ENCODE peak calls at places on chromosomes 3 and 15, in four cellular contexts. One of them, this sample, is unnamed. For H3K4me1, the result is how much of the 10 kb centered on the place peaks cover.

GRCh38 chr15:95097366-95097765 is 866.0 kb downstream of the MCTP2 start:
- DNase-seq in spleen: no peak
- DNase-seq in transverse colon: no peak
- DNase-seq in endothelial cell of umbilical vein: no peak
- DNase-seq in this sample: no peak

GRCh38 chr3:149010504-149010951 is 19.2 kb downstream of the GYG1 start:
- DNase-seq in transverse colon: no peak
- DNase-seq in spleen: no peak
- DNase-seq in endothelial cell of umbilical vein: no peak
- DNase-seq in this sample: no peak

GRCh38 chr3:7788881-7789280 is 712.7 kb upstream of the LMCD1 start:
- DNase-seq in transverse colon: no peak
- DNase-seq in endothelial cell of umbilical vein: peak
- DNase-seq in spleen: no peak
- DNase-seq in this sample: no peak

GRCh38 chr3:181362378-181362777 is 349.3 kb upstream of the SOX2 start:
- DNase-seq in spleen: no peak
- DNase-seq in transverse colon: no peak
- DNase-seq in endothelial cell of umbilical vein: no peak
- DNase-seq in this sample: no peak

GRCh38 chr3:27596334-27596841 is 112.2 kb upstream of the SLC4A7 start:
- DNase-seq in transverse colon: no peak
- DNase-seq in endothelial cell of umbilical vein: peak
- DNase-seq in spleen: no peak
- DNase-seq in this sample: no peak

GRCh38 chr15:75945953-75946352 is 42.3 kb downstream of the FBXO22 start:
- DNase-seq in transverse colon: no peak
- DNase-seq in spleen: no peak
- DNase-seq in endothelial cell of umbilical vein: no peak
- DNase-seq in this sample: no peak

GRCh38 chr15:48941913-48942312 is 21.8 kb downstream of the SHC4 start:
- DNase-seq in transverse colon: no peak
- DNase-seq in spleen: no peak
- DNase-seq in endothelial cell of umbilical vein: no peak
- DNase-seq in this sample: no peak

GRCh38 chr3:16516695-16517481 is 3.4 kb upstream of the RFTN1 start:
- DNase-seq in endothelial cell of umbilical vein: peak
- DNase-seq in spleen: peak
- DNase-seq in transverse colon: no peak
- DNase-seq in this sample: no peak

GRCh38 chr3:143090486-143090885 is 29.1 kb upstream of the CHST2 start:
- DNase-seq in endothelial cell of umbilical vein: no peak
- DNase-seq in spleen: no peak
- DNase-seq in transverse colon: no peak
- DNase-seq in this sample: peak

GRCh38 chr15:64444836-64445235 is 15.5 kb upstream of the ZNF609 start:
- DNase-seq in transverse colon: no peak
- DNase-seq in spleen: no peak
- DNase-seq in endothelial cell of umbilical vein: no peak
- DNase-seq in this sample: no peak

GRCh38 chr15:87747106-87747505 is 509.4 kb downstream of the NTRK3 start:
- DNase-seq in endothelial cell of umbilical vein: no peak
- DNase-seq in transverse colon: no peak
- DNase-seq in spleen: peak
- DNase-seq in this sample: no peak

GRCh38 chr3:18445421-18446066 is 20.4 kb upstream of the SATB1 start:
- DNase-seq in transverse colon: peak
- DNase-seq in spleen: peak
- DNase-seq in endothelial cell of umbilical vein: no peak
- DNase-seq in this sample: peak

GRCh38 chr15:65638681-65639089 is 16.9 kb downstream of the SLC24A1 start:
- DNase-seq in transverse colon: no peak
- DNase-seq in endothelial cell of umbilical vein: peak
- DNase-seq in spleen: no peak
- DNase-seq in this sample: peak

GRCh38 chr3:108605491-108605890 is 16.0 kb downstream of the DZIP3 start:
- DNase-seq in spleen: no peak
- DNase-seq in transverse colon: no peak
- DNase-seq in endothelial cell of umbilical vein: no peak
- DNase-seq in this sample: no peak

GRCh38 chr15:101530224-101530958 is 40.9 kb upstream of the PCSK6 start:
- DNase-seq in transverse colon: peak
- DNase-seq in spleen: no peak
- DNase-seq in endothelial cell of umbilical vein: no peak
- DNase-seq in this sample: no peak

DNA sequence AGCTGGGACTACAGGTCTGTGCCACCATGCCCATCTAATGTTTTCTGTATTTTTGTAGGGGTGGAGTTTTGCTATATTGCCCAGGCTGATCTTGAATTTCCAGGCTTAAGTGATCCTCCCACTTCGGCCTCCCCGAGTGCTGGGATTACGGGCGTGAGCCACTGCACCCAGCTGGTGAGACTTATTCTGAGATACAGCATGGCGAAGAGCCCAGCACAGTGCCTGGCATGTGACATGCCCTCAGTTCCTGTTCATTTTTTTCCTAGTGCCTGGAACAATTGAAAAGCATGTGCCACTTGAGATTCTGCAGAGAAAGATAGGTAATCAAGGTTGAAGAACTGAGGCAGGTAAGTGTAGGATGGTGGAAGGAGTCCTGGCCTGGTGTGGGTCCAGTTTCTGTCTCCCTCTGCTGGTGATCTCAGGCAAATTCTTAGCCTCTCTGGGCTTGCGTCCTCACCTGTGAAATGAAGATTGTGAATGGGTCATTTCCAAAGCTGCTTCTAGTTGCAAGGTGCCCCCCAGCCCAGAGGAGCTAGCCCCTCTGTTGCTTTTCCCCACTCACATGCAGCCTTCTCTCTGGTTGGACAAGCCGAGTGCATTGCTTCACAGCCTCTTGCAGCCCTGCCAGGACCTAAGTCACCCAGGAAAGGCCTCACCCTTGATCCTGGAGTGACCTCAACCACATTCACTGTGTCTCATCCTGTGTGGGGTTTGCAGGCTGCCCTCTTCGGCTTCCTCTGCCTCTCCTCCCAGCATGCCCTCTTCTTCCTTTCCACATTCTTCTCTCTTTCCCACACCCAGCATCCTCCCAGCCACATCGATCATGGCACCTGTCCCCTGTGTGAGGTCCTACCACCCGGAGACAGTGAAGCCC is 4.3 kb upstream of the RHCG start:
- DNase-seq in transverse colon: no peak
- DNase-seq in endothelial cell of umbilical vein: no peak
- DNase-seq in spleen: no peak
- DNase-seq in this sample: no peak
- H3K4me1 ChIP-seq in transverse colon: under half
- H3K4me1 ChIP-seq in endothelial cell of umbilical vein: under half
- H3K4me1 ChIP-seq in spleen: under half
- H3K4me1 ChIP-seq in this sample: under half

GRCh38 chr3:71063768-71064287 is 519.7 kb downstream of the FOXP1 start:
- DNase-seq in transverse colon: no peak
- DNase-seq in spleen: peak
- DNase-seq in endothelial cell of umbilical vein: no peak
- DNase-seq in this sample: no peak

GRCh38 chr3:71065764-71066013 is 517.8 kb downstream of the FOXP1 start:
- DNase-seq in spleen: no peak
- DNase-seq in endothelial cell of umbilical vein: no peak
- DNase-seq in transverse colon: no peak
- DNase-seq in this sample: no peak

GRCh38 chr3:71064976-71065763 is 518.4 kb downstream of the FOXP1 start:
- DNase-seq in endothelial cell of umbilical vein: peak
- DNase-seq in transverse colon: peak
- DNase-seq in spleen: peak
- DNase-seq in this sample: peak

GRCh38 chr3:71062920-71063767 is 520.4 kb downstream of the FOXP1 start:
- DNase-seq in spleen: no peak
- DNase-seq in transverse colon: no peak
- DNase-seq in endothelial cell of umbilical vein: peak
- DNase-seq in this sample: no peak

DNA sequence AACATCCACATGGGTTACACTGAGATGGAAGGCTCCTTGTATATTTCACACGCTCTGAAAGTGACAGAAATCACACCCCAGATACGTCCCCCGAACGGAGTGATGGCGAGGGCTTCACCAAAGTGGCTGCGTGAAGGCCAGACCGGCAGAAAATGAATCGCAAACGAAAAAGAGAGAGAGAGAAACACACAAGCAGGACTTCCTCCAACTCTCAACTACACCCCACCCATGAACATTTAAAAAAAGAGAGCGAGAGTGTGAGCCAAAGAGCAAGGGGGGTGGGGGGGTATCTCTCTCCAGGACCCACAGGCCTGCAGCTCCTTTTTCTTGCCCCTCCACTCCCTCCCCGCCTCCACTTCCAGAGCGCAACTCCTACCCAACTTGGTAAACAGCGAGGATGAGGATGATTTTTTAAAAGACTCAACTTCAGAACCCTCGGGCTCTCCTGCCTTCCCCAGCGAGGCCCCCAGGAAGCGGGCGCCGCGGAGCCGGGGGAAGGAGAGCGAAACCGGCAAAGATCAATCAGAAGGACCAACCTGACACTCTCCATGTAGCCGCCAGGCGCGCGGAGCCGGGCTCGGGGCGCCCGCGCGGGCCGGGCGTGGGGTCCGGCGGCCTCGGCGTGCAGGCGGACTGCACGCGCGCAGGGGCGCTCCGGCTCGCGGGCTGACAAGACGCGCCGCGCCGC is 519.1 kb downstream of the FOXP1 start:
- DNase-seq in endothelial cell of umbilical vein: peak
- DNase-seq in transverse colon: peak
- DNase-seq in spleen: peak
- DNase-seq in this sample: peak
- TF ChIP-seq POLR2A in endothelial cell of umbilical vein: peak
- TF ChIP-seq POLR2A in transverse colon: peak
- TF ChIP-seq POLR2A in spleen: no peak
- TF ChIP-seq POLR2A in this sample: peak

GRCh38 chr3:193248848-193249468 is 7.9 kb downstream of the PLAAT1 start:
- DNase-seq in spleen: no peak
- DNase-seq in transverse colon: no peak
- DNase-seq in endothelial cell of umbilical vein: no peak
- DNase-seq in this sample: no peak
- H3K4me1 ChIP-seq in spleen: under half
- H3K4me1 ChIP-seq in transverse colon: under half
- H3K4me1 ChIP-seq in endothelial cell of umbilical vein: under half
- H3K4me1 ChIP-seq in this sample: under half

GRCh38 chr3:98732239-98733054 is 30.7 kb upstream of the ST3GAL6 start:
- DNase-seq in transverse colon: peak
- DNase-seq in endothelial cell of umbilical vein: peak
- DNase-seq in spleen: peak
- DNase-seq in this sample: peak

GRCh38 chr3:98731720-98732238 is 31.4 kb upstream of the ST3GAL6 start:
- DNase-seq in transverse colon: no peak
- DNase-seq in spleen: no peak
- DNase-seq in endothelial cell of umbilical vein: peak
- DNase-seq in this sample: no peak

GRCh38 chr3:98731138-98731537 is 32.0 kb upstream of the ST3GAL6 start:
- DNase-seq in transverse colon: no peak
- DNase-seq in spleen: no peak
- DNase-seq in endothelial cell of umbilical vein: no peak
- DNase-seq in this sample: no peak

GRCh38 chr3:98727638-98728037 is 35.5 kb upstream of the ST3GAL6 start:
- DNase-seq in transverse colon: no peak
- DNase-seq in endothelial cell of umbilical vein: no peak
- DNase-seq in spleen: no peak
- DNase-seq in this sample: no peak

GRCh38 chr3:98730338-98730737 is 32.8 kb upstream of the ST3GAL6 start:
- DNase-seq in spleen: no peak
- DNase-seq in transverse colon: no peak
- DNase-seq in endothelial cell of umbilical vein: peak
- DNase-seq in this sample: no peak
- TF ChIP-seq POLR2A in spleen: no peak
- TF ChIP-seq POLR2A in transverse colon: no peak
- TF ChIP-seq POLR2A in endothelial cell of umbilical vein: no peak
- TF ChIP-seq POLR2A in this sample: no peak

GRCh38 chr15:89101302-89102191 is 13.3 kb downstream of the ABHD2 start:
- DNase-seq in spleen: no peak
- DNase-seq in transverse colon: peak
- DNase-seq in endothelial cell of umbilical vein: peak
- DNase-seq in this sample: peak
- H3K4me1 ChIP-seq in spleen: under half
- H3K4me1 ChIP-seq in transverse colon: half or more
- H3K4me1 ChIP-seq in endothelial cell of umbilical vein: half or more
- H3K4me1 ChIP-seq in this sample: under half

DNA sequence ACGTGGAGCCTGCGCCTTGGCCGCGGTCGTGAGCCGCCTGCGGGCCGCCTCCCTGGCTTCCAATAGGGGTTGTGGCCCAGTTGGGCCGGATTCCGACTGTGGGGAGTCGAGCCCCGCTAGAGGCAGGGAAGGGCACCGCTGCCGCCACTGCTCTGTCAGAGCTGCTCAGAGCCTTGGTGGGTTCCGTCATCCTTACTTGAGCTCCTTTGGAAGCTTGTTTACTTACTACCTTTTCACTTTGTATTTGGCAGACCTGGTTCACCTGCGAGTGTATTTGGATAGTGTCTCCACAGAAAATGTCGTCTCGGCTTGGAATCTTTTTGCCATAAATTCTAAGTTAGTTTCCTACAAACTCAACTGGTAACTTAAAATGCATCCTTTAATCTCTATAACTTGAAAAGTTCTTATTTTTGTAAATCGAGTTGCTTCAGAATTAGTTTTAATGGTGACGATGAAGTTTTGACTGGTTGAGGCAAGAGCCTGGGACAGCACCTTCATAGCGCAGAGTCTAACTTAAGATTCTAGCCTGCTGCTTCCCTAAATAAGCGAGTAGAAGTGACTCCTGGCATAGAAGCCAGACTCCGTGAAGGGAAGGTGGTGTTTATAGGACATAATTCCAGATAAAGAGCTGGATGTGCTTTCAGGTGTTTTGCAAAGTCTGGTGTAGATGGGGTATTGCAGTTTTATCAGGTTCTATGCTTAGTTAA is 800 bp downstream of the DAG1 start:
- DNase-seq in endothelial cell of umbilical vein: no peak
- DNase-seq in spleen: no peak
- DNase-seq in transverse colon: no peak
- DNase-seq in this sample: no peak
- TF ChIP-seq POLR2A in endothelial cell of umbilical vein: no peak
- TF ChIP-seq POLR2A in spleen: no peak
- TF ChIP-seq POLR2A in transverse colon: no peak
- TF ChIP-seq POLR2A in this sample: no peak

DNA sequence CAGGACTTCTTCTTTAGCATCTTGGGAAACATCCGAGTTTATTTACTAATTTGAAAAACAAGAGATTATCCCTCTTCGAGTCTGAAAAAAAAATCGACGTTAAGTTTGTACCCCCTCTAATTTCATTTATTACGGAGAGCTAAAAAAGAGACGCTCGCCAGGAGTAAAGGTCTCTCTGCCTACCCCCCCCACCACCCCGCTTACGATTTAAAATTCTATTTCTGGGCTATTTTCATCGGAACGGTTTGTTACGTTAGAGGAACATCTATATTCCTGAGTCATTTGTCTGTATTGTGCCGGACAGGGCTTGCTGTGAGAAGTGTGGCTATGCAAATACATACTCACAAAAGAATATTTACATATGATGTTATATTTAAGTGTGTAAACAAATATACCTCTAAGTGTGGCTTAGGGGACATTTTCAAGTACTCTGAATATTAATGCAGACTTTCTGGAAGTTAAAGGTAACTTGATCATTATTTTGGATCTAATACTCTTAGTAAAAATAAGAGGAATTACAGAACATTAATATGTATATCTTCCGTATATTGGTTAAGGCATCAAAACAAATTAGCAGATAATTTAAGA is 1.4 kb upstream of the SHOX2 start:
- DNase-seq in transverse colon: no peak
- DNase-seq in endothelial cell of umbilical vein: peak
- DNase-seq in spleen: no peak
- DNase-seq in this sample: no peak
- H3K4me1 ChIP-seq in transverse colon: half or more
- H3K4me1 ChIP-seq in endothelial cell of umbilical vein: under half
- H3K4me1 ChIP-seq in spleen: under half
- H3K4me1 ChIP-seq in this sample: under half